ENCODE peak calls at places on chromosomes 5 and 9, in five cellular contexts. One of them, this sample, is unnamed.

GRCh38 chr9:102587231-102587630 is 407.9 kb upstream of the CYLC2 start:
- DNase-seq in left lung: no peak
- DNase-seq in H9: no peak
- DNase-seq in GM10248: no peak
- DNase-seq in omental fat pad: no peak
- DNase-seq in this sample: no peak

GRCh38 chr9:121826711-121827110 is 175.3 kb downstream of the DAB2IP start:
- DNase-seq in left lung: no peak
- DNase-seq in H9: no peak
- DNase-seq in GM10248: no peak
- DNase-seq in omental fat pad: no peak
- DNase-seq in this sample: no peak

GRCh38 chr9:110316255-110316921 is 21.3 kb downstream of the TXNDC8 start:
- DNase-seq in left lung: no peak
- DNase-seq in H9: no peak
- DNase-seq in GM10248: peak
- DNase-seq in omental fat pad: no peak
- DNase-seq in this sample: no peak

GRCh38 chr5:17185776-17186175 is 31.7 kb upstream of the BASP1 start:
- DNase-seq in left lung: peak
- DNase-seq in H9: no peak
- DNase-seq in GM10248: no peak
- DNase-seq in omental fat pad: no peak
- DNase-seq in this sample: no peak

GRCh38 chr9:91844170-91844569 is 105.9 kb downstream of the ROR2 start:
- DNase-seq in left lung: no peak
- DNase-seq in H9: no peak
- DNase-seq in GM10248: no peak
- DNase-seq in omental fat pad: no peak
- DNase-seq in this sample: no peak

GRCh38 chr5:145980718-145981117 is 44.3 kb downstream of the SH3RF2 start:
- DNase-seq in left lung: no peak
- DNase-seq in H9: no peak
- DNase-seq in GM10248: no peak
- DNase-seq in omental fat pad: no peak
- DNase-seq in this sample: no peak

GRCh38 chr5:173258466-173258865 is 23.5 kb upstream of the NKX2-5 start:
- DNase-seq in left lung: no peak
- DNase-seq in H9: no peak
- DNase-seq in GM10248: no peak
- DNase-seq in omental fat pad: no peak
- DNase-seq in this sample: no peak

GRCh38 chr5:146622391-146622790 is 106.4 kb upstream of the GPR151 start:
- DNase-seq in left lung: no peak
- DNase-seq in H9: no peak
- DNase-seq in GM10248: no peak
- DNase-seq in omental fat pad: no peak
- DNase-seq in this sample: no peak

GRCh38 chr9:35905912-35906679 is at the start of gene HRCT1:
- DNase-seq in left lung: peak
- DNase-seq in H9: no peak
- DNase-seq in GM10248: no peak
- DNase-seq in omental fat pad: no peak
- DNase-seq in this sample: no peak

GRCh38 chr9:133707761-133708122 is 30.4 kb downstream of the SARDH start:
- DNase-seq in left lung: no peak
- DNase-seq in H9: no peak
- DNase-seq in GM10248: no peak
- DNase-seq in omental fat pad: no peak
- DNase-seq in this sample: no peak

GRCh38 chr5:52139888-52140580 is 647.7 kb upstream of the ITGA1 start:
- DNase-seq in left lung: no peak
- DNase-seq in H9: no peak
- DNase-seq in GM10248: no peak
- DNase-seq in omental fat pad: no peak
- DNase-seq in this sample: no peak

GRCh38 chr5:65209341-65209740 is 272.4 kb downstream of the ADAMTS6 start:
- DNase-seq in left lung: no peak
- DNase-seq in H9: no peak
- DNase-seq in GM10248: no peak
- DNase-seq in omental fat pad: no peak
- DNase-seq in this sample: no peak

GRCh38 chr5:2260211-2260985 is 377.7 kb upstream of the IRX4 start:
- DNase-seq in left lung: no peak
- DNase-seq in H9: no peak
- DNase-seq in GM10248: no peak
- DNase-seq in omental fat pad: no peak
- DNase-seq in this sample: no peak

GRCh38 chr5:12323637-12324229 is 419.5 kb upstream of the CTNND2 start:
- DNase-seq in left lung: no peak
- DNase-seq in H9: peak
- DNase-seq in GM10248: no peak
- DNase-seq in omental fat pad: no peak
- DNase-seq in this sample: no peak

GRCh38 chr5:35319231-35320002 is 89.1 kb upstream of the PRLR start:
- DNase-seq in left lung: peak
- DNase-seq in H9: no peak
- DNase-seq in GM10248: peak
- DNase-seq in omental fat pad: peak
- DNase-seq in this sample: no peak

GRCh38 chr5:36357391-36357790 is 55.7 kb upstream of the RANBP3L start:
- DNase-seq in left lung: no peak
- DNase-seq in H9: no peak
- DNase-seq in GM10248: no peak
- DNase-seq in omental fat pad: no peak
- DNase-seq in this sample: no peak

GRCh38 chr5:178232920-178233429 is 373 bp upstream of the PHYKPL start:
- DNase-seq in left lung: no peak
- DNase-seq in H9: no peak
- DNase-seq in GM10248: no peak
- DNase-seq in omental fat pad: no peak
- DNase-seq in this sample: no peak

GRCh38 chr5:28927559-28928326 is 1889.4 kb upstream of the CDH9 start:
- DNase-seq in left lung: no peak
- DNase-seq in H9: no peak
- DNase-seq in GM10248: no peak
- DNase-seq in omental fat pad: no peak
- DNase-seq in this sample: no peak

GRCh38 chr5:1057485-1057825 is 48.9 kb downstream of the NKD2 start:
- DNase-seq in left lung: no peak
- DNase-seq in H9: no peak
- DNase-seq in GM10248: no peak
- DNase-seq in omental fat pad: no peak
- DNase-seq in this sample: peak

GRCh38 chr5:4348418-4348817 is 752.8 kb downstream of the IRX1 start:
- DNase-seq in left lung: no peak
- DNase-seq in H9: no peak
- DNase-seq in GM10248: no peak
- DNase-seq in omental fat pad: no peak
- DNase-seq in this sample: no peak

GRCh38 chr5:77138981-77139380 is 51.9 kb upstream of the ZBED3 start:
- DNase-seq in left lung: no peak
- DNase-seq in H9: no peak
- DNase-seq in GM10248: no peak
- DNase-seq in omental fat pad: no peak
- DNase-seq in this sample: no peak

GRCh38 chr5:76403713-76403962 is 553 bp downstream of the IQGAP2 start:
- DNase-seq in left lung: no peak
- DNase-seq in H9: no peak
- DNase-seq in GM10248: no peak
- DNase-seq in omental fat pad: no peak
- DNase-seq in this sample: no peak

GRCh38 chr5:172412724-172413260 is 41.5 kb downstream of the SH3PXD2B start:
- DNase-seq in left lung: peak
- DNase-seq in H9: no peak
- DNase-seq in GM10248: no peak
- DNase-seq in omental fat pad: peak
- DNase-seq in this sample: no peak

GRCh38 chr5:10595678-10596309 is 31.9 kb downstream of the ANKRD33B start:
- DNase-seq in left lung: no peak
- DNase-seq in H9: no peak
- DNase-seq in GM10248: no peak
- DNase-seq in omental fat pad: no peak
- DNase-seq in this sample: no peak

GRCh38 chr9:124439086-124439485 is 11.2 kb upstream of the ADGRD2 start:
- DNase-seq in left lung: no peak
- DNase-seq in H9: no peak
- DNase-seq in GM10248: no peak
- DNase-seq in omental fat pad: no peak
- DNase-seq in this sample: no peak

GRCh38 chr5:378301-378891 is 56.9 kb downstream of the AHRR start:
- DNase-seq in left lung: no peak
- DNase-seq in H9: peak
- DNase-seq in GM10248: no peak
- DNase-seq in omental fat pad: no peak
- DNase-seq in this sample: no peak

GRCh38 chr5:73201547-73202513 is 28.8 kb downstream of the TMEM174 start:
- DNase-seq in left lung: peak
- DNase-seq in H9: peak
- DNase-seq in GM10248: peak
- DNase-seq in omental fat pad: peak
- DNase-seq in this sample: peak

GRCh38 chr5:173328896-173329369 is 719 bp upstream of the STC2 start:
- DNase-seq in left lung: no peak
- DNase-seq in H9: peak
- DNase-seq in GM10248: no peak
- DNase-seq in omental fat pad: no peak
- DNase-seq in this sample: no peak

GRCh38 chr5:98454904-98455303 is 318.6 kb upstream of the RGMB start:
- DNase-seq in left lung: no peak
- DNase-seq in H9: no peak
- DNase-seq in GM10248: no peak
- DNase-seq in omental fat pad: no peak
- DNase-seq in this sample: no peak
- TF ChIP-seq CTCF in left lung: no peak
- TF ChIP-seq CTCF in H9: no peak
- TF ChIP-seq CTCF in GM10248: no peak
- TF ChIP-seq CTCF in omental fat pad: no peak
- TF ChIP-seq CTCF in this sample: no peak

GRCh38 chr9:2065704-2066103 is 50.6 kb downstream of the SMARCA2 start:
- DNase-seq in left lung: no peak
- DNase-seq in H9: no peak
- DNase-seq in GM10248: no peak
- DNase-seq in omental fat pad: no peak
- DNase-seq in this sample: no peak

DNA sequence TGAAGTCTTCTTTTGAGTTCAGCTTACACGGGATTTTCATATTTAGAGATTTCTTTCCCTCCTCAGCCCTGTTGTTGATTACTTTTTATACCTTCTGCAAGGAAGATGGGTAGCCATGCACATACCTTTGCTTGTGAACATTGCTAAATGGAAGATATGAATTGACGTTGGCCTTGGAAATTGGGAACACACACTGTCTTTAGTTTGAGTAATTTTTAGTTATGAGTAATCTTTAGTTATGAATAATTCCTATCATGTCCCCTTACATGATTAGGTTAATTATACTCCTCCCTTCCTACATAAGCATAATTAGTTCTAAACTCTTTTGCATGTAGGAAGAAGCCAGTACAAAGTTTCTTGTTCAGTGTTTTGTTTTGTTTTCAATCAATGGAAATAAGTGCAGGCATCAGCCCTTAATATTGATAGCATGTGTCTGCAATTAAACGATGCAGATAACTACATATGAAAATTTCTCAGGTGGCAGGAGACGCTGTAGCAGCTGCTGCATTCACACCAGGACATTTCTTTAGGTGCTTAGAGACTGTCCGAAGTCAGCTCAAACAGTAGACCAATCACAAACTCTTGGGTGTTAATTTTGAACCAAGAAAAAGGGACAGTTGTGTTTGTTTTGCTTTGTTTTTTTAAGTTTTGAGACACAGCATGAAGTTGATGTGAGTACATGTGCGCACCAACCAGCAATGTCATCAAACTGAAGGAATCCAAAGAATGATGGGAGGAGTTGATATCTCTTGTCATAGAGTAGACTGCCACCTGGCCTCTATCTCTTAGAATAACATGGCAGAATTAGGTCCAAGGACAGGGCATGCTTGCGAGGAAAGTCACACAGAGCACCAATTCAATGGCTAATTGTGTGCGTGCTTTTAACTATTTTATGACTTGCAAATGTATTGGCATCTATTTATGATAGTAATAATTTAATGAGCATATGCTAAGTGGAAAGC is 51.4 kb downstream of the SMARCA2 start:
- DNase-seq in left lung: no peak
- DNase-seq in H9: no peak
- DNase-seq in GM10248: no peak
- DNase-seq in omental fat pad: no peak
- DNase-seq in this sample: no peak
- TF ChIP-seq CTCF in left lung: no peak
- TF ChIP-seq CTCF in H9: peak
- TF ChIP-seq CTCF in GM10248: no peak
- TF ChIP-seq CTCF in omental fat pad: no peak
- TF ChIP-seq CTCF in this sample: peak

GRCh38 chr5:15791859-15792258 is 291.9 kb downstream of the FBXL7 start:
- DNase-seq in left lung: no peak
- DNase-seq in H9: no peak
- DNase-seq in GM10248: no peak
- DNase-seq in omental fat pad: no peak
- DNase-seq in this sample: no peak

GRCh38 chr5:15790446-15791005 is 290.5 kb downstream of the FBXL7 start:
- DNase-seq in left lung: no peak
- DNase-seq in H9: no peak
- DNase-seq in GM10248: no peak
- DNase-seq in omental fat pad: no peak
- DNase-seq in this sample: no peak

GRCh38 chr5:15789661-15790060 is 289.7 kb downstream of the FBXL7 start:
- DNase-seq in left lung: no peak
- DNase-seq in H9: no peak
- DNase-seq in GM10248: no peak
- DNase-seq in omental fat pad: no peak
- DNase-seq in this sample: no peak

GRCh38 chr5:15794117-15794985 is 294.4 kb downstream of the FBXL7 start:
- DNase-seq in left lung: no peak
- DNase-seq in H9: no peak
- DNase-seq in GM10248: no peak
- DNase-seq in omental fat pad: no peak
- DNase-seq in this sample: no peak

GRCh38 chr5:15791274-15791673 is 291.3 kb downstream of the FBXL7 start:
- DNase-seq in left lung: no peak
- DNase-seq in H9: no peak
- DNase-seq in GM10248: no peak
- DNase-seq in omental fat pad: no peak
- DNase-seq in this sample: no peak
- TF ChIP-seq CTCF in left lung: no peak
- TF ChIP-seq CTCF in H9: no peak
- TF ChIP-seq CTCF in GM10248: no peak
- TF ChIP-seq CTCF in omental fat pad: no peak
- TF ChIP-seq CTCF in this sample: peak

DNA sequence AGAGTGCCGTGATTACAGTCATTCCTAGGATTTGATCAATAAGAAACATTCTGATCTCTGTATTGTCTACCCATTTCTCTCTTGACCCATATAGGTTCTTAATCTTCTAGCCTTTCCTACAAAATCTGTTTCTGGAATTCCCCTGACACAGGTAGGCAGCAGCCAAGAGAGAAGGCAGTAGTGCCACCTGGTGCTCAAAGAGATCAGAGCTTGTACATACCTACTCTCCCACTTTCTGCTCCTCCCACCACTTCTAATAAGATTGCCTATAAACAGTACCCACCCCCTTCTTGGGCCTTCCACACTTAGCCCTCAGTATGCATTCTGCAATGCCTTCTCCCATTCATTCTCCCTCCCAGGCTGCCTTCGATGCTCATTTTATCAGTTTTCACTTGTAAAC is 117.4 kb upstream of the RORB start:
- DNase-seq in left lung: no peak
- DNase-seq in H9: peak
- DNase-seq in GM10248: no peak
- DNase-seq in omental fat pad: no peak
- DNase-seq in this sample: no peak
- TF ChIP-seq CTCF in left lung: no peak
- TF ChIP-seq CTCF in H9: peak
- TF ChIP-seq CTCF in GM10248: peak
- TF ChIP-seq CTCF in omental fat pad: no peak
- TF ChIP-seq CTCF in this sample: peak

This sample was measured in D721Med.